ENCODE peak calls at places on chromosomes 6 and 20, in seven cellular contexts. One of them, this sample, is unnamed. For H3K4me1, the result is how much of the 10 kb centered on the place peaks cover.

GRCh38 chr6:125554456-125554855 is 195.0 kb upstream of the HEY2 start:
- DNase-seq in trophoblast cell: no peak
- DNase-seq in MM.1S: no peak
- DNase-seq in K562: no peak
- DNase-seq in neural progenitor cell: no peak
- DNase-seq in neuronal stem cell: no peak
- DNase-seq in hepatocyte: no peak
- DNase-seq in this sample: no peak

GRCh38 chr6:126905917-126906316 is 212.6 kb upstream of the RSPO3 start:
- DNase-seq in MM.1S: no peak
- DNase-seq in neural progenitor cell: no peak
- DNase-seq in neuronal stem cell: no peak
- DNase-seq in trophoblast cell: no peak
- DNase-seq in K562: no peak
- DNase-seq in hepatocyte: peak
- DNase-seq in this sample: no peak

GRCh38 chr6:165439928-165440554 is 130.6 kb upstream of the C6orf118 start:
- DNase-seq in hepatocyte: peak
- DNase-seq in trophoblast cell: no peak
- DNase-seq in MM.1S: peak
- DNase-seq in neuronal stem cell: peak
- DNase-seq in K562: no peak
- DNase-seq in neural progenitor cell: peak
- DNase-seq in this sample: peak

GRCh38 chr6:44053106-44053756 is 74.0 kb downstream of the MRPL14 start:
- DNase-seq in K562: no peak
- DNase-seq in neural progenitor cell: no peak
- DNase-seq in neuronal stem cell: no peak
- DNase-seq in trophoblast cell: no peak
- DNase-seq in hepatocyte: no peak
- DNase-seq in MM.1S: no peak
- DNase-seq in this sample: no peak

GRCh38 chr6:5213851-5214507 is 46.8 kb downstream of the LYRM4 start:
- DNase-seq in K562: no peak
- DNase-seq in neuronal stem cell: no peak
- DNase-seq in neural progenitor cell: no peak
- DNase-seq in hepatocyte: no peak
- DNase-seq in trophoblast cell: peak
- DNase-seq in MM.1S: no peak
- DNase-seq in this sample: peak

GRCh38 chr20:47373206-47373722 is 16.8 kb upstream of the ZMYND8 start:
- DNase-seq in MM.1S: no peak
- DNase-seq in hepatocyte: no peak
- DNase-seq in K562: no peak
- DNase-seq in trophoblast cell: no peak
- DNase-seq in neural progenitor cell: no peak
- DNase-seq in neuronal stem cell: no peak
- DNase-seq in this sample: no peak

GRCh38 chr20:9269280-9269971 is 200.5 kb downstream of the PLCB4 start:
- DNase-seq in trophoblast cell: no peak
- DNase-seq in neural progenitor cell: no peak
- DNase-seq in neuronal stem cell: no peak
- DNase-seq in hepatocyte: no peak
- DNase-seq in MM.1S: no peak
- DNase-seq in K562: no peak
- DNase-seq in this sample: peak

GRCh38 chr6:160261991-160262718 is 3.5 kb upstream of the SLC22A2 start:
- DNase-seq in MM.1S: no peak
- DNase-seq in neural progenitor cell: no peak
- DNase-seq in neuronal stem cell: no peak
- DNase-seq in K562: peak
- DNase-seq in hepatocyte: peak
- DNase-seq in trophoblast cell: no peak
- DNase-seq in this sample: no peak

GRCh38 chr6:57262901-57263694 is 41.0 kb upstream of the RAB23 start:
- DNase-seq in trophoblast cell: no peak
- DNase-seq in K562: no peak
- DNase-seq in neural progenitor cell: no peak
- DNase-seq in neuronal stem cell: no peak
- DNase-seq in hepatocyte: no peak
- DNase-seq in MM.1S: no peak
- DNase-seq in this sample: peak

GRCh38 chr6:79586548-79586947 is 44.6 kb upstream of the SH3BGRL2 start:
- DNase-seq in hepatocyte: peak
- DNase-seq in trophoblast cell: peak
- DNase-seq in neuronal stem cell: no peak
- DNase-seq in MM.1S: no peak
- DNase-seq in K562: peak
- DNase-seq in neural progenitor cell: peak
- DNase-seq in this sample: peak

GRCh38 chr20:60200305-60200918 is 242.2 kb downstream of the CDH26 start:
- DNase-seq in hepatocyte: no peak
- DNase-seq in trophoblast cell: no peak
- DNase-seq in neuronal stem cell: no peak
- DNase-seq in neural progenitor cell: no peak
- DNase-seq in K562: no peak
- DNase-seq in MM.1S: no peak
- DNase-seq in this sample: no peak

GRCh38 chr6:144052488-144052887 is 42.9 kb downstream of the SF3B5 start:
- DNase-seq in neural progenitor cell: no peak
- DNase-seq in hepatocyte: no peak
- DNase-seq in neuronal stem cell: no peak
- DNase-seq in K562: no peak
- DNase-seq in trophoblast cell: no peak
- DNase-seq in MM.1S: no peak
- DNase-seq in this sample: no peak

GRCh38 chr6:10196090-10196489 is 218.8 kb downstream of the TFAP2A start:
- DNase-seq in K562: no peak
- DNase-seq in trophoblast cell: no peak
- DNase-seq in neural progenitor cell: no peak
- DNase-seq in MM.1S: no peak
- DNase-seq in neuronal stem cell: no peak
- DNase-seq in hepatocyte: no peak
- DNase-seq in this sample: no peak

GRCh38 chr20:45060341-45060740 is 40.6 kb downstream of the KCNS1 start:
- DNase-seq in neuronal stem cell: no peak
- DNase-seq in K562: no peak
- DNase-seq in MM.1S: no peak
- DNase-seq in neural progenitor cell: no peak
- DNase-seq in hepatocyte: no peak
- DNase-seq in trophoblast cell: no peak
- DNase-seq in this sample: no peak

GRCh38 chr20:25063546-25063945 is 5.6 kb upstream of the ACSS1 start:
- DNase-seq in neural progenitor cell: no peak
- DNase-seq in MM.1S: no peak
- DNase-seq in K562: no peak
- DNase-seq in neuronal stem cell: no peak
- DNase-seq in hepatocyte: no peak
- DNase-seq in trophoblast cell: no peak
- DNase-seq in this sample: no peak

GRCh38 chr6:144723431-144723830 is 438.3 kb downstream of the UTRN start:
- DNase-seq in trophoblast cell: no peak
- DNase-seq in neuronal stem cell: no peak
- DNase-seq in MM.1S: no peak
- DNase-seq in neural progenitor cell: no peak
- DNase-seq in K562: no peak
- DNase-seq in hepatocyte: no peak
- DNase-seq in this sample: no peak

GRCh38 chr6:40912158-40912946 is 126.7 kb downstream of the UNC5CL start:
- DNase-seq in K562: peak
- DNase-seq in trophoblast cell: peak
- DNase-seq in hepatocyte: peak
- DNase-seq in neuronal stem cell: no peak
- DNase-seq in neural progenitor cell: peak
- DNase-seq in MM.1S: peak
- DNase-seq in this sample: peak

GRCh38 chr6:149964243-149965190 is 774 bp downstream of the ULBP1 start:
- DNase-seq in K562: no peak
- DNase-seq in trophoblast cell: no peak
- DNase-seq in neuronal stem cell: no peak
- DNase-seq in neural progenitor cell: peak
- DNase-seq in hepatocyte: no peak
- DNase-seq in MM.1S: no peak
- DNase-seq in this sample: peak

GRCh38 chr6:148747493-148748160 is 797 bp downstream of the UST start:
- DNase-seq in trophoblast cell: no peak
- DNase-seq in MM.1S: no peak
- DNase-seq in K562: no peak
- DNase-seq in neural progenitor cell: peak
- DNase-seq in neuronal stem cell: peak
- DNase-seq in hepatocyte: peak
- DNase-seq in this sample: no peak

GRCh38 chr6:23418095-23418494 is 707.9 kb upstream of the NRSN1 start:
- DNase-seq in MM.1S: no peak
- DNase-seq in K562: no peak
- DNase-seq in hepatocyte: no peak
- DNase-seq in trophoblast cell: no peak
- DNase-seq in neural progenitor cell: no peak
- DNase-seq in neuronal stem cell: no peak
- DNase-seq in this sample: no peak

GRCh38 chr6:7912024-7912423 is 1.4 kb upstream of the TXNDC5 start:
- DNase-seq in neuronal stem cell: no peak
- DNase-seq in MM.1S: peak
- DNase-seq in hepatocyte: no peak
- DNase-seq in trophoblast cell: no peak
- DNase-seq in neural progenitor cell: no peak
- DNase-seq in K562: no peak
- DNase-seq in this sample: no peak

GRCh38 chr6:7910654-7911344 is at the start of gene TXNDC5:
- DNase-seq in hepatocyte: peak
- DNase-seq in K562: peak
- DNase-seq in neuronal stem cell: peak
- DNase-seq in trophoblast cell: peak
- DNase-seq in neural progenitor cell: peak
- DNase-seq in MM.1S: peak
- DNase-seq in this sample: peak

GRCh38 chr6:7912736-7913517 is 2.3 kb upstream of the TXNDC5 start:
- DNase-seq in neural progenitor cell: peak
- DNase-seq in MM.1S: peak
- DNase-seq in hepatocyte: no peak
- DNase-seq in trophoblast cell: no peak
- DNase-seq in neuronal stem cell: no peak
- DNase-seq in K562: peak
- DNase-seq in this sample: no peak

GRCh38 chr6:7910298-7910653 is 312 bp downstream of the TXNDC5 start:
- DNase-seq in hepatocyte: no peak
- DNase-seq in MM.1S: no peak
- DNase-seq in neuronal stem cell: no peak
- DNase-seq in K562: no peak
- DNase-seq in neural progenitor cell: no peak
- DNase-seq in trophoblast cell: peak
- DNase-seq in this sample: no peak

DNA sequence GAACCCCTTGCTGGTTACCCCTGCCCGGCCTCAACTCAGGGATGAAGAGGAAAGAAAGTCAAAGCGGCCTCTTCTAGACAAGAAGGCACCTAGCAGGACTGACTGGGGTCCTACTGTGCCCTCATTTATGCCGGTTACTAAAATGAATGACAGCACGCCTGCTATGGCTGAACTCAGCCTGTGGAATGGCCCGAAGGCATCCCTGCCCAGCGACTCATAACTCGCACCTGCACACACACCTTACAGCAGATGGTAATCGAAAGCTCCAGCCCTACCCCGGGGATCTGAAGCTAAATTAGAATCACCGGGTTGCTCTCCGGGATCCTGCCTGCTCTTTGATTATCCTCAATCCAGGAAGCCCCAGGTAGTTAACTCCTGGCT is 747 bp upstream of the TXNDC5 start:
- DNase-seq in trophoblast cell: peak
- DNase-seq in neuronal stem cell: no peak
- DNase-seq in neural progenitor cell: no peak
- DNase-seq in MM.1S: peak
- DNase-seq in hepatocyte: no peak
- DNase-seq in K562: no peak
- DNase-seq in this sample: no peak
- H2AFZ ChIP-seq in trophoblast cell: peak
- H2AFZ ChIP-seq in neuronal stem cell: peak
- H2AFZ ChIP-seq in neural progenitor cell: peak
- H2AFZ ChIP-seq in MM.1S: no peak
- H2AFZ ChIP-seq in hepatocyte: peak
- H2AFZ ChIP-seq in K562: peak
- H2AFZ ChIP-seq in this sample: peak

DNA sequence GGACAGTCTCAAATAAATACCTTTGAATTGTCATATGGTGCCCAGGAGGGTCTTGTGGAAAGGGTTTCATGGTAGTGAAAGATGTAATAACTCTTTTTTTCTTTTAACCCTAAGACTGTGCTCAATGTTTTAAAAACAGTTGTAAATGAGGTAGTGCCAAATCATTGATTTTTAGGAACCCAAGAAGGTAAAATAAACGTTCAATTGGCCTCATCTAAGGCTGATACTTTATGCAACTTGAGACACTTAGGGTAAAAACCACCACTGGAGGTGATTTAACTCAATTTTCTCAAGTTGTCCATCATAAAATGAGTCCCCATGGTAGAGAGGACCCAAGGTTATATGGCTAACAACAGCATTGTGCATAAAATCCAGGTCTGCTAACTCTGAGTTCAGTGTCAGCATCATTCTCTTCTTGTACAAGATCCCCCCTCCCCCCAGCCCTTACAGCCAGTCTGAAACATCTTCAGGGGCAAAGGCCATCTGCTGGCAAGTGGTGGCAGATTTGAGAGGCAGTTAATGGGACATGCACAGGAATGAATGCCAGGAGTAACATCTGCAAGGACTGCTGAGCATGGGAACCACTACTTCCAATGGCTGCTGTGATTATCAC is 244.4 kb downstream of the GMPR start:
- DNase-seq in hepatocyte: no peak
- DNase-seq in MM.1S: no peak
- DNase-seq in K562: no peak
- DNase-seq in neural progenitor cell: no peak
- DNase-seq in neuronal stem cell: no peak
- DNase-seq in trophoblast cell: no peak
- DNase-seq in this sample: no peak
- H3K4me1 ChIP-seq in hepatocyte: under half
- H3K4me1 ChIP-seq in MM.1S: under half
- H3K4me1 ChIP-seq in K562: under half
- H3K4me1 ChIP-seq in neural progenitor cell: under half
- H3K4me1 ChIP-seq in neuronal stem cell: under half
- H3K4me1 ChIP-seq in trophoblast cell: under half
- H3K4me1 ChIP-seq in this sample: under half

GRCh38 chr20:41339957-41340326 is 679 bp upstream of the LPIN3 start:
- DNase-seq in neuronal stem cell: peak
- DNase-seq in hepatocyte: peak
- DNase-seq in trophoblast cell: peak
- DNase-seq in neural progenitor cell: peak
- DNase-seq in K562: peak
- DNase-seq in MM.1S: peak
- DNase-seq in this sample: peak
- H3K4me2 ChIP-seq in neuronal stem cell: peak
- H3K4me2 ChIP-seq in hepatocyte: peak
- H3K4me2 ChIP-seq in trophoblast cell: peak
- H3K4me2 ChIP-seq in neural progenitor cell: peak
- H3K4me2 ChIP-seq in K562: peak
- H3K4me2 ChIP-seq in MM.1S: peak
- H3K4me2 ChIP-seq in this sample: peak

DNA sequence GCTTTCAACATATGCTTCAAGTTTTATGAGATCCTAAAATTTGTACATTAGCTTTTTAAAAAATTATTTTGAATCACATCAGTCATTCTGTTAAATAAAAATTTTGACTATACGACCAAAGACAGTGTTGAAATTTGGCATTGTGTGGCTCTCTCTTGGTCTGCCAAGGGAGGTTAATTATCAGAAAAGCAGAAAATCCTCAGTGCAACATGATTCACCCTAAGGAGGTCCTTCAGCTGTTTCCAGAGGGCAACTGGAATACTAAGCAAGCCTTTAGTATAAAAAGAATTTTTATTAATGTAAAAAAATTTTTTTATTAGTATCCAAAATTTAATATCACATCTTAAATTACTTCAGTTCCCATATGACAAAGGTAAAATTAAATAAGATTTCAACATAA is 23.1 kb upstream of the TMEM244 start:
- DNase-seq in neural progenitor cell: no peak
- DNase-seq in K562: no peak
- DNase-seq in neuronal stem cell: no peak
- DNase-seq in trophoblast cell: no peak
- DNase-seq in MM.1S: no peak
- DNase-seq in hepatocyte: no peak
- DNase-seq in this sample: no peak
- H2AFZ ChIP-seq in neural progenitor cell: no peak
- H2AFZ ChIP-seq in K562: no peak
- H2AFZ ChIP-seq in neuronal stem cell: no peak
- H2AFZ ChIP-seq in trophoblast cell: no peak
- H2AFZ ChIP-seq in MM.1S: no peak
- H2AFZ ChIP-seq in hepatocyte: no peak
- H2AFZ ChIP-seq in this sample: no peak

This sample was measured in fibroblast of lung.